ENCODE peak calls at places on chromosomes 5 and 9, in nine cellular contexts. One of them, this sample, is unnamed. For H3K4me1, the result is how much of the 10 kb centered on the place peaks cover.

GRCh38 chr5:17415282-17415681 is 82.7 kb upstream of the TAF11L2 start:
- DNase-seq in transverse colon: no peak
- DNase-seq in kidney: no peak
- DNase-seq in endothelial cell of umbilical vein: no peak
- DNase-seq in heart right ventricle: no peak
- DNase-seq in IMR-90: no peak
- DNase-seq in body of pancreas: no peak
- DNase-seq in mucosa of descending colon: no peak
- DNase-seq in fibroblast of lung: no peak
- DNase-seq in this sample: no peak

GRCh38 chr5:127987354-127988148 is 96.0 kb upstream of the SLC12A2 start:
- DNase-seq in transverse colon: no peak
- DNase-seq in endothelial cell of umbilical vein: no peak
- DNase-seq in IMR-90: peak
- DNase-seq in heart right ventricle: no peak
- DNase-seq in fibroblast of lung: peak
- DNase-seq in mucosa of descending colon: no peak
- DNase-seq in body of pancreas: no peak
- DNase-seq in kidney: no peak
- DNase-seq in this sample: no peak

GRCh38 chr9:133991211-133991921 is 758 bp downstream of the VAV2 start:
- DNase-seq in transverse colon: peak
- DNase-seq in body of pancreas: peak
- DNase-seq in IMR-90: no peak
- DNase-seq in endothelial cell of umbilical vein: peak
- DNase-seq in heart right ventricle: peak
- DNase-seq in kidney: peak
- DNase-seq in mucosa of descending colon: peak
- DNase-seq in fibroblast of lung: no peak
- DNase-seq in this sample: no peak

GRCh38 chr5:8905021-8905420 is 640.9 kb downstream of the SEMA5A start:
- DNase-seq in transverse colon: peak
- DNase-seq in fibroblast of lung: peak
- DNase-seq in heart right ventricle: no peak
- DNase-seq in body of pancreas: no peak
- DNase-seq in mucosa of descending colon: peak
- DNase-seq in kidney: no peak
- DNase-seq in IMR-90: peak
- DNase-seq in endothelial cell of umbilical vein: no peak
- DNase-seq in this sample: no peak

GRCh38 chr5:14405267-14405666 is 176.3 kb upstream of the OTULINL start:
- DNase-seq in mucosa of descending colon: peak
- DNase-seq in endothelial cell of umbilical vein: no peak
- DNase-seq in heart right ventricle: no peak
- DNase-seq in transverse colon: no peak
- DNase-seq in IMR-90: no peak
- DNase-seq in body of pancreas: no peak
- DNase-seq in fibroblast of lung: no peak
- DNase-seq in kidney: no peak
- DNase-seq in this sample: no peak

GRCh38 chr5:137091473-137091872 is 407.7 kb downstream of the SPOCK1 start:
- DNase-seq in mucosa of descending colon: no peak
- DNase-seq in endothelial cell of umbilical vein: no peak
- DNase-seq in IMR-90: no peak
- DNase-seq in body of pancreas: no peak
- DNase-seq in transverse colon: no peak
- DNase-seq in kidney: no peak
- DNase-seq in fibroblast of lung: no peak
- DNase-seq in heart right ventricle: no peak
- DNase-seq in this sample: no peak

GRCh38 chr5:35990941-35991592 is at the start of gene UGT3A1:
- DNase-seq in IMR-90: no peak
- DNase-seq in heart right ventricle: no peak
- DNase-seq in transverse colon: no peak
- DNase-seq in body of pancreas: no peak
- DNase-seq in endothelial cell of umbilical vein: no peak
- DNase-seq in fibroblast of lung: no peak
- DNase-seq in kidney: no peak
- DNase-seq in mucosa of descending colon: no peak
- DNase-seq in this sample: no peak

GRCh38 chr9:88258587-88258986 is 120.3 kb upstream of the SPATA31C2 start:
- DNase-seq in endothelial cell of umbilical vein: peak
- DNase-seq in mucosa of descending colon: no peak
- DNase-seq in transverse colon: peak
- DNase-seq in body of pancreas: peak
- DNase-seq in kidney: peak
- DNase-seq in fibroblast of lung: no peak
- DNase-seq in heart right ventricle: peak
- DNase-seq in IMR-90: no peak
- DNase-seq in this sample: no peak

GRCh38 chr5:154236-154635 is 37.1 kb upstream of the LRRC14B start:
- DNase-seq in fibroblast of lung: no peak
- DNase-seq in endothelial cell of umbilical vein: peak
- DNase-seq in mucosa of descending colon: no peak
- DNase-seq in transverse colon: no peak
- DNase-seq in IMR-90: no peak
- DNase-seq in body of pancreas: no peak
- DNase-seq in heart right ventricle: no peak
- DNase-seq in kidney: peak
- DNase-seq in this sample: no peak

GRCh38 chr9:93826209-93826608 is 128.9 kb downstream of the BARX1 start:
- DNase-seq in mucosa of descending colon: peak
- DNase-seq in kidney: no peak
- DNase-seq in body of pancreas: no peak
- DNase-seq in heart right ventricle: no peak
- DNase-seq in transverse colon: no peak
- DNase-seq in IMR-90: no peak
- DNase-seq in endothelial cell of umbilical vein: no peak
- DNase-seq in fibroblast of lung: no peak
- DNase-seq in this sample: no peak
- TF ChIP-seq CTCF in mucosa of descending colon: no peak
- TF ChIP-seq CTCF in kidney: peak
- TF ChIP-seq CTCF in body of pancreas: peak
- TF ChIP-seq CTCF in heart right ventricle: no peak
- TF ChIP-seq CTCF in transverse colon: peak
- TF ChIP-seq CTCF in IMR-90: no peak
- TF ChIP-seq CTCF in endothelial cell of umbilical vein: peak
- TF ChIP-seq CTCF in fibroblast of lung: no peak
- TF ChIP-seq CTCF in this sample: no peak

DNA sequence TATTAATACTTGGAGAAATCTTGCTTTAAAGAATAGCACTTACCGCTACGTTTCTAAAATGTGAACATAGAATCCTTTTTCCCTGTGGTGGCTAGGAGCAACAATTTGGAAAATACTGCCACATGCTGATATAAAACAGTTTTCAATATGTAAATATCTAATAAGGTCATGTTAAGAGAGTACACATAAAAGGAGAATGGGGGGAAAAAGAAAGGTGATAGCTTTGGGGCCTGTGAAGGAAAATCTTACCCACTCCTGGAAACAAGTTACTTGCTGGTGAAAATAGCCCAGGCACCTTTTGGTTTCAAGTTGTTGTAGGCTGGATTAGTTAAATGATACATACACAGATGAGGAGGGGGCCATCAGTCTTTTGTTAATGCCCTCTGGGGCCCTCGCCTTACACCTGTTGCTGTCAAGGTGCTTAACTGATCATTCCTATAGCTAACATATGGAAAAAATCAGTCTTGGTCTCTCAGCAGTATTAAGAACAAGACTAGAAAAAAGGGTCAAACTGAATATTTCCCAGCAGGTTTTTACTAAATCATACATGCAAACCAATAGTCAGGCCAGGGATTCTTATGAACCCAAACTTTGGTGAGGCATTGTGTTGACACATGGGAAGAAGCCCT is 24.1 kb downstream of the FYB1 start:
- DNase-seq in kidney: no peak
- DNase-seq in IMR-90: no peak
- DNase-seq in fibroblast of lung: no peak
- DNase-seq in body of pancreas: no peak
- DNase-seq in mucosa of descending colon: no peak
- DNase-seq in endothelial cell of umbilical vein: no peak
- DNase-seq in transverse colon: no peak
- DNase-seq in heart right ventricle: no peak
- DNase-seq in this sample: no peak
- H3K4me3 ChIP-seq in kidney: no peak
- H3K4me3 ChIP-seq in IMR-90: no peak
- H3K4me3 ChIP-seq in fibroblast of lung: no peak
- H3K4me3 ChIP-seq in body of pancreas: no peak
- H3K4me3 ChIP-seq in mucosa of descending colon: no peak
- H3K4me3 ChIP-seq in endothelial cell of umbilical vein: no peak
- H3K4me3 ChIP-seq in transverse colon: no peak
- H3K4me3 ChIP-seq in heart right ventricle: no peak
- H3K4me3 ChIP-seq in this sample: no peak

DNA sequence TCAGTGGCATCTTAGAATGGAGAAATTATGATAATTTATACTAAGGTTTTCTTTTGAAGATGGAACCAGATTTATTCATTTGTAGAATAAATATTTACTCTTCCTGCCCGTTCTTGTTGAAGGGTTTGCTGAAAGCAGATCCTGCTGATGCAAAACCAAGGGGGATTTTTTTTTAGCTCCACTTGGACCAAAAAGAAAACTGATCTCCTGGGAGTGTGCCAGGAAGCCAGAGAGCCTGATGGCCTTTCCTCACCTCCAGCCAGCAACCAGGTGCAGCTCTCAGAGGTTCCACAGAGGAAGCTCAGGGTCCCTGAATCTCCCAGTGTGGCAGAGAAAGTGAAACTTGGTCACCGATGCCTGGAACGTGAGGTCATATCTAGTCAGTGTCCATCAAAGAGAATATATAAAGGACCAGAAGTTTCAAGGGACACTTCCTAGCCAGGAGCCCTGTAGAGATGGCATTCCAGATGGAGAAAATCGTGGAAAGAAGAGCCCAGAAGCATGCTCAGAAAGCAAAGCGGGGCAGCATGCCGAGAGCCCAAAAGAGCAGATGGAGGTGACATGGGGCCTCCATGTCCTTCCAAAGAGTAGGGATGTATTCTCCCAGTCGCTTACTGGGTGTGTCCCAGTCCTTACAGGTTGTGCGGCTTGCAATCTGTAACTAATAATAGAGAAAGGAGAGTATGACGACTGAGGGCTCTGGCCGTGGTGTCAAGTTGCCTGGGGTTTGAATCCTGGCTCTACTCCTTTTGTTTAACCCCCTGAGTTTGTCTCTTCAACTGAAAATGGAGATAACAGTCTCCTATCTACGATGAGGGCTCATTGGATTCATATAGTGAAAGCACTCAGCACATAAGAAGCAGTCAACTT is 12.2 kb downstream of the AFAP1L1 start:
- DNase-seq in body of pancreas: no peak
- DNase-seq in heart right ventricle: no peak
- DNase-seq in endothelial cell of umbilical vein: no peak
- DNase-seq in mucosa of descending colon: no peak
- DNase-seq in transverse colon: no peak
- DNase-seq in fibroblast of lung: no peak
- DNase-seq in IMR-90: no peak
- DNase-seq in kidney: no peak
- DNase-seq in this sample: no peak
- H3K4me1 ChIP-seq in body of pancreas: under half
- H3K4me1 ChIP-seq in heart right ventricle: half or more
- H3K4me1 ChIP-seq in endothelial cell of umbilical vein: under half
- H3K4me1 ChIP-seq in mucosa of descending colon: under half
- H3K4me1 ChIP-seq in transverse colon: under half
- H3K4me1 ChIP-seq in fibroblast of lung: under half
- H3K4me1 ChIP-seq in IMR-90: under half
- H3K4me1 ChIP-seq in kidney: under half
- H3K4me1 ChIP-seq in this sample: under half

DNA sequence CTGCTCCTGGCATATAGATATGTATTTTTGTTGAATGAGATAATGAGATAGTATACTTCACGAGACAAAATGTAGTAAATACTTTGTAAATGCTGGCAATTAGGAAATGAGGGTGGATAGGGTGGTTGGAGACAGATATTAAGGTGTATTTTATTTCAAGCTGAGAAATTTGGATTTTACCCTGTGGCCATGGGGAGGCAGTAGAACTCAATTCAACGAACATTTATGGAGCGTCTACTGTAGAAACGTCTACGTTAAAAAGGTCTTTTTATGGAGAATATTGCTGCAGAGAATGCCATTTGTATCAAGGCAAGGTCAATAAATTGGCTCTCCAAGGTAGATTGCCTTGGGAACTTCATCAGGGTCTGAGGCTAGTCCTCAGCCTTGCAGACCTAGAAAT is 21.5 kb upstream of the RALGPS1 start:
- DNase-seq in IMR-90: no peak
- DNase-seq in endothelial cell of umbilical vein: no peak
- DNase-seq in mucosa of descending colon: no peak
- DNase-seq in kidney: no peak
- DNase-seq in heart right ventricle: no peak
- DNase-seq in fibroblast of lung: peak
- DNase-seq in transverse colon: no peak
- DNase-seq in body of pancreas: no peak
- DNase-seq in this sample: no peak
- TF ChIP-seq CTCF in IMR-90: peak
- TF ChIP-seq CTCF in endothelial cell of umbilical vein: peak
- TF ChIP-seq CTCF in mucosa of descending colon: no peak
- TF ChIP-seq CTCF in kidney: peak
- TF ChIP-seq CTCF in heart right ventricle: peak
- TF ChIP-seq CTCF in fibroblast of lung: peak
- TF ChIP-seq CTCF in transverse colon: peak
- TF ChIP-seq CTCF in body of pancreas: peak
- TF ChIP-seq CTCF in this sample: peak

DNA sequence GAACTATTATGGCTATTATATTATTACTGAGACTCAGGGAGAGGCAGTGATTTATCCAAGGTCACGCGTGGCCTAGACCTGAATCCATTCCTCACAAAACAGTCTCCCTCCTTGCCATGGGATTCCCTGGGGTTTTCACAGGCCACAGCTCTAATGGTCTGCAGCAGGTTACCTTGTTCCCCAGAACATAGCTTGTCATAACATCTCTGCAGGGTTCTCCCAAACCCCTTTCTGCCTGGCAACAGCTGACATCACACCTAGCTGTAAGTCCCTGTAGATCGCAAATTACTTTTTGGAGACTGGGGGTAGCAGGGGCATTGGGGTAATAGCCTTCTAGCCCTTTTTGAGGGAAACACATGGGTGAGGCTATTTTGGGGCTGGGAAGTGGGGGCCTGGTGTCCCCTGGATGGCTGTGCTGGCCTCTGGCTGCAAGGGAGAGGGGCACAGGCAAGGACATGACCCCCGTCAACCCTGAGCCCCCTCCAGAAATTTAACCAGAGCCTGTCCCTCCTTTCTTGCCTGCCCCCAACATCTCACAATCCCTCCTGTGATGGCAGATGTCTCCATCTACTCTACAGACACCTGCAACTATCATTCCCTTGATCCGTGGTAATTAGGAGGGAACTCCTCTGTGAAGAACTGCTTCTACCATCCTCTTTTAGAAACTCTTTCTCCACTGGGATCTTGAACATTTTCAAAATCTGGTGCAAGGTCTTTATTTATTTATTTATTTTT is 1.3 kb downstream of the CD74 start:
- DNase-seq in endothelial cell of umbilical vein: no peak
- DNase-seq in kidney: no peak
- DNase-seq in heart right ventricle: no peak
- DNase-seq in body of pancreas: no peak
- DNase-seq in IMR-90: peak
- DNase-seq in mucosa of descending colon: peak
- DNase-seq in transverse colon: peak
- DNase-seq in fibroblast of lung: no peak
- DNase-seq in this sample: no peak
- H3K4me3 ChIP-seq in endothelial cell of umbilical vein: no peak
- H3K4me3 ChIP-seq in kidney: peak
- H3K4me3 ChIP-seq in heart right ventricle: peak
- H3K4me3 ChIP-seq in body of pancreas: no peak
- H3K4me3 ChIP-seq in IMR-90: no peak
- H3K4me3 ChIP-seq in mucosa of descending colon: no peak
- H3K4me3 ChIP-seq in transverse colon: no peak
- H3K4me3 ChIP-seq in fibroblast of lung: no peak
- H3K4me3 ChIP-seq in this sample: no peak

This sample was measured in BE2C.